ENCODE peak calls at places on chromosomes 13 and 19, in five cellular contexts. D is IMR-90, N is PC-3, A is neuronal stem cell, Y is PC-9. U is an unnamed sample.

GRCh38 chr19:41945135-41945766 is 13.9 kb downstream of the RABAC1 start:
- DNase-seq in D (no peak), N (no peak), A (no peak), Y (no peak), U (peak; percentile 93)

GRCh38 chr19:8244442-8244841 is 35.3 kb downstream of the CERS4 start:
- DNase-seq in D (no peak), N (no peak), A (no peak), Y (no peak), U (no peak)

GRCh38 chr19:41870401-41870873 is 6.6 kb upstream of the CD79A start:
- DNase-seq in D (peak; percentile 61), N (peak; percentile 40), A (no peak), Y (no peak), U (no peak)

GRCh38 chr13:42327725-42328124 is 55.8 kb downstream of the AKAP11 start:
- DNase-seq in D (no peak), N (no peak), A (no peak), Y (no peak), U (no peak)

GRCh38 chr13:82480415-82480814 is 1401.9 kb downstream of the SLITRK1 start:
- DNase-seq in D (no peak), N (peak; percentile 32), A (no peak), Y (no peak), U (peak; percentile 10)

GRCh38 chr19:37914908-37915307 is 7.9 kb downstream of the SIPA1L3 start:
- DNase-seq in D (no peak), N (no peak), A (no peak), Y (no peak), U (peak; percentile 34)

GRCh38 chr19:36847968-36848367 is 2.7 kb upstream of the ZNF345 start:
- DNase-seq in D (no peak), N (no peak), A (no peak), Y (no peak), U (no peak)

GRCh38 chr13:113220141-113220598 is 10.8 kb downstream of the CUL4A start:
- DNase-seq in D (no peak), N (no peak), A (no peak), Y (no peak), U (no peak)

GRCh38 chr19:1260749-1261511 is 8.2 kb upstream of the CIRBP start:
- DNase-seq in D (peak; percentile 96), N (peak; percentile 94), A (peak; percentile 97), Y (peak; percentile 93), U (peak; percentile 99)
- H2AFZ ChIP-seq in D (peak overlapping the region; percentile 85), N (peak overlapping the region; percentile 60), A (peak overlapping the region; percentile 82), Y (no peak overlapping the region), U (peak overlapping the region; percentile 55)

GRCh38 chr19:16670291-16670690 is 9.4 kb downstream of the TMEM38A start:
- DNase-seq in D (no peak), N (no peak), A (no peak), Y (no peak), U (no peak)
- H2AFZ ChIP-seq in D (no peak overlapping the region), N (no peak overlapping the region), A (no peak overlapping the region), Y (no peak overlapping the region), U (no peak overlapping the region)

GRCh38 chr19:45451850-45452387 is 15.9 kb upstream of the FOSB start:
- DNase-seq in D (no peak), N (no peak), A (no peak), Y (no peak), U (no peak)

GRCh38 chr19:45448425-45448756 is 19.4 kb upstream of the FOSB start:
- DNase-seq in D (no peak), N (no peak), A (no peak), Y (no peak), U (no peak)

GRCh38 chr19:45448887-45449299 is 18.9 kb upstream of the FOSB start:
- DNase-seq in D (peak; percentile 15), N (peak; percentile 58), A (no peak), Y (peak; percentile 80), U (no peak)

GRCh38 chr19:45451181-45451849 is 16.5 kb upstream of the FOSB start:
- DNase-seq in D (peak; percentile 88), N (peak; percentile 24), A (no peak), Y (no peak), U (peak; percentile 80)

DNA sequence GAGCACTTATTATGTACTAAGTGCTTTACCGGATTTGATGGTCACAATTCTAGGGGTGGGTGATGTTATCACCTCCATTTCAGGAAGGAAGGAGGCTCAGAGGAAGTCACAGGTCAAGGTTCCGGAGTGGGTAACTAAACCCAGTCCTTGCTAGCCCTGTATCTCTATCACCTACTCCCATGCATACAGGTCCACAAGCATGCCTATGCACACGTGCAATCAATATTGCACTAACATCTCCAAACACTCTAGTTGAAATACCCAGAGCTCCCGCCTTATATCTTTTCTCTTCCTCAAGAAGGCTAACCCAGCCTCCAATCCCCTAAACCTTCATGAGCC is 17.8 kb upstream of the FOSB start:
- DNase-seq in D (no peak), N (no peak), A (no peak), Y (no peak), U (no peak)
- H2AFZ ChIP-seq in D (peak overlapping the region; percentile 85), N (peak overlapping the region; percentile 80), A (peak overlapping the region; percentile 47), Y (peak overlapping the region; percentile 83), U (peak overlapping the region; percentile 11)

GRCh38 chr19:56124578-56124977 is 3.5 kb upstream of the ZNF787 start:
- DNase-seq in D (no peak), N (no peak), A (no peak), Y (no peak), U (no peak)

GRCh38 chr19:56121180-56122167 is at the start of gene ZNF787:
- DNase-seq in D (peak; percentile 96), N (peak; percentile 99), A (peak; percentile 100), Y (peak; percentile 100), U (peak; percentile 96)

GRCh38 chr19:56126983-56127780 is 6.1 kb upstream of the ZNF787 start:
- DNase-seq in D (no peak), N (no peak), A (no peak), Y (no peak), U (no peak)

GRCh38 chr19:56120371-56121179 is 520 bp downstream of the ZNF787 start:
- DNase-seq in D (peak; percentile 71), N (peak; percentile 72), A (no peak), Y (peak; percentile 80), U (peak; percentile 82)

DNA sequence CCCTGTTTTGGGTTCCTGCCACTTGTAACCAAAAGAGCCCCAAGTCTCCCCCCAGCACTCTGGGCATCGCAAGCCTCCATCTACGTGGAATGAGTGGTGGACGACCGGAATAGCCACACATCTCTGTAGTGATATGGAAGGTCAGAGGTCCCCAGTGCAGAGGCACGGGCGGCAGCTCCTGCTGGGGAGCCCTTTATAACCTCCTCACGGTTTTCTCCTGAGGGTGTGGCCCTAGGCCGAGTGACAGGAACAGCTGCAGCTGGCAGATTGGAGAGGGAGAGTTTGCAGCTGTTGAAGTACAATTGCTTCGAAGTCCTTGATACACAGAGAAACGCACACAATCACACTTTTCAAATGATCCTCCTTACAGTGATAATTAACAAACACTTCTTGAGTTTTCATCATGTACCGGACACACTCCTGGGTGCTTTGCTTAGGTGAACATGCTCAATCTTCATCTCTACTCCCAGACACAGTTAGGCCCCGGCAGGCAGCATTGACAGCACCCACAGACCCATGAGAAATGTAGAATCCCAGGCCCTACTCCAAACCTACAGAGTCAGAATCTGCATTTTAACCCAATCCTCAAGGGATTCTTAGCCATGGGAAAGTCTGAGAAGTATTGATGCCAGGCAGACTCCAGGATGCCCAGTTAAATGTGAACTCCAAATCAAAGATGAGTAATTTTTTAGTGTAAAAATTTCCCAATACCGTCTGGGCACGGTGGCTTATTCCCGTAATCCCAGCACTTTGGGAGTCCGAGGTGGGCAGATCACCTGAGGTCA is 4.9 kb upstream of the ZNF787 start:
- DNase-seq in D (no peak), N (no peak), A (no peak), Y (no peak), U (no peak)
- H2AFZ ChIP-seq in D (peak overlapping the region; percentile 34), N (no peak overlapping the region), A (peak overlapping the region; percentile 75), Y (no peak overlapping the region), U (no peak overlapping the region)

DNA sequence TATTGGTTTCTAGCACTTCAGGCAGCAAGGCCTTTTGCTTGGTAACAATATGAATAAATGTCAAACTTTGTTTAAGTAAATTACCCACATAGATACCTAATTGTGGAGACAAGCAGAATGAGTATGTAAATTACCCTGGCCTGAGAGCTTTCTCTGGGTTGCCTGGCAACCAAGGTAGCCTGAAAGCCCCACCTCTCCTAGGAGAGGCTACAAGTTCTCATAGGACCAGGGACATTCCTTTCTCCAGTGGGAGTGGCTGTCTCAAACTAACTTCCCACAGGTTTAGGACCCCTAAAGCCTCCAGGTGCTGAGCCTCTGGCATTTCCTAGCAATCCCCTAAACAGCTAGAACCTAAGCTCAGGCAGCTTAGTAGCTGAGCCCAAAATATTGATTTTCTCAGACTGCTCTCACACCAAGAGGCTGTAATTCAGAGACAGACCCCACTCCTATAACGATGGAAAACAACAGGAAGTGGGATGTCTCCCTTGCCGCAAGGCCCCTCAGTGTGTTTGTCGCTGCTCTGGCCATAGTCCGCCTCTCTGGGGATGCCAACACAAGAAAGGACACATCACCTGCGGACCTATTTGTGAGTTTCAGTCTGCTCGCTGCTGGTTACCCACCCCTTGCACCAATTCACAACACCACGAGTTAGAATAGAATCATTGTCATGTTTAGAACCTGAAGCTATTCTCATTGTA is 207.3 kb downstream of the DLEU7 start:
- DNase-seq in D (no peak), N (no peak), A (peak; percentile 29), Y (no peak), U (no peak)
- H2AFZ ChIP-seq in D (no peak overlapping the region), N (no peak overlapping the region), A (peak overlapping the region; percentile 59), Y (no peak overlapping the region), U (no peak overlapping the region)

DNA sequence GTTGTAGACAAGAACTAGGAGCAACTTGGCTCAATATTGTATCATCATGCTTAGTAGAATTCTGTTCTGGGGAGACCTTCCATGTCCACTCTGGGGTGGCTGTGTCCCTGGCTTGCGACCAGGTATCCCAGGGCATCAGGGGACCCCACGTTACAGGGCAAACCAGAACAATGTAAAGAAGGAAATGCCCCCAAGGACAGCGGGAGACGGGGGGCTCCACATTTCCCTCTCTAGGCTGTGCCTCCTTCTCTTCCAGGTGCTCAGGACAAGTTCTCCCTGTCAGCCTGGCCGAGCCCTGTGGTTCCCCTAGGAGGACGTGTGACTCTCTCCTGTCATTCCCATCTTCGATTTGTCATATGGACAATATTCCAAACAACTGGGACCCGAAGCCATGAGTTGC is 30.8 kb downstream of the LAIR2 start:
- DNase-seq in D (no peak), N (no peak), A (no peak), Y (no peak), U (no peak)
- H2AFZ ChIP-seq in D (no peak overlapping the region), N (no peak overlapping the region), A (no peak overlapping the region), Y (no peak overlapping the region), U (no peak overlapping the region)

GRCh38 chr13:63516124-63516523 is 2100.5 kb upstream of the PCDH20 start:
- DNase-seq in D (peak; percentile 52), N (no peak), A (no peak), Y (no peak), U (no peak)
- H2AFZ ChIP-seq in D (no peak overlapping the region), N (no peak overlapping the region), A (no peak overlapping the region), Y (no peak overlapping the region), U (no peak overlapping the region)

GRCh38 chr13:30340367-30341184 is 33.2 kb upstream of the KATNAL1 start:
- DNase-seq in D (peak; percentile 89), N (peak; percentile 58), A (no peak), Y (peak; percentile 22), U (no peak)

GRCh38 chr13:30339721-30340366 is 32.5 kb upstream of the KATNAL1 start:
- DNase-seq in D (no peak), N (no peak), A (no peak), Y (no peak), U (no peak)

GRCh38 chr13:30338952-30339351 is 31.6 kb upstream of the KATNAL1 start:
- DNase-seq in D (no peak), N (no peak), A (no peak), Y (no peak), U (no peak)

GRCh38 chr13:30345426-30346100 is 38.2 kb upstream of the KATNAL1 start:
- DNase-seq in D (no peak), N (no peak), A (no peak), Y (no peak), U (no peak)

GRCh38 chr13:30341815-30342570 is 34.6 kb upstream of the KATNAL1 start:
- DNase-seq in D (peak; percentile 94), N (peak; percentile 90), A (no peak), Y (peak; percentile 70), U (no peak)
- H2AFZ ChIP-seq in D (peak overlapping the region; percentile 5), N (peak overlapping the region; percentile 32), A (no peak overlapping the region), Y (no peak overlapping the region), U (no peak overlapping the region)